ENCODE peak calls at places on chromosomes 2 and 18, in five cellular contexts. N is activated T-cell treated with anti-CD3 and anti-CD28 coated beads for 4 hours; I is stimulated activated naive CD8-positive, alpha-beta T cell treated with anti-CD3 and anti-CD28 coated beads, Interleukin-15, Interleukin-2, amounts not matched to agents 100 U/mL and 50 U/mL, for 24 hours; V is CD4-positive, alpha-beta T cell; W is A549. Z is an unnamed sample.

GRCh38 chr2:229270551-229271410 is at the start of gene PID1:
- DNase-seq in W (peak), V (no peak), I (no peak), N (no peak), Z (no peak)

GRCh38 chr2:230234845-230235244 is 9.3 kb downstream of the SP140 start:
- DNase-seq in N (no peak), V (no peak), W (no peak), I (no peak), Z (no peak)

GRCh38 chr2:130810490-130810889 is 26.2 kb upstream of the ARHGEF4 start:
- DNase-seq in I (no peak), W (no peak), N (no peak), V (no peak), Z (no peak)

GRCh38 chr2:233820766-233821105 is 33.6 kb downstream of the HJURP start:
- DNase-seq in W (no peak), V (no peak), N (no peak), I (no peak), Z (no peak)

GRCh38 chr2:101388232-101388631 is 929 bp upstream of the CREG2 start:
- DNase-seq in V (no peak), N (no peak), W (peak), I (no peak), Z (no peak)

GRCh38 chr18:58241877-58242276 is 197.9 kb downstream of the NEDD4L start:
- DNase-seq in W (no peak), I (no peak), V (no peak), N (no peak), Z (no peak)

GRCh38 chr2:159071190-159071915 is 102.9 kb downstream of the TANC1 start:
- DNase-seq in I (no peak), N (no peak), W (no peak), V (no peak), Z (no peak)

GRCh38 chr2:167104691-167105090 is 216.4 kb downstream of the XIRP2 start:
- DNase-seq in V (no peak), N (no peak), W (no peak), I (no peak), Z (no peak)

GRCh38 chr2:123993728-123994323 is 31.3 kb upstream of the CNTNAP5 start:
- DNase-seq in V (no peak), W (peak), I (peak), N (no peak), Z (peak)

GRCh38 chr2:29079887-29080286 is 5.6 kb upstream of the PCARE start:
- DNase-seq in W (no peak), V (no peak), I (no peak), N (no peak), Z (no peak)

GRCh38 chr2:71045841-71046495 is 22.5 kb upstream of the NAGK start:
- DNase-seq in I (no peak), W (no peak), N (no peak), V (no peak), Z (no peak)

GRCh38 chr18:54956506-54956905 is 2.8 kb downstream of the CCDC68 start:
- DNase-seq in W (no peak), V (no peak), I (no peak), N (no peak), Z (no peak)

GRCh38 chr2:206993512-206993911 is 54.2 kb downstream of the CPO start:
- DNase-seq in W (no peak), I (no peak), N (no peak), V (no peak), Z (no peak)

GRCh38 chr2:32652555-32653209 is 24.8 kb downstream of the TTC27 start:
- DNase-seq in W (no peak), N (no peak), I (no peak), V (no peak), Z (no peak)

GRCh38 chr2:239250216-239251071 is 150.4 kb downstream of the HDAC4 start:
- DNase-seq in I (no peak), W (no peak), V (no peak), N (no peak), Z (no peak)

GRCh38 chr2:230106771-230107170 is 38.0 kb upstream of the SLC16A14 start:
- DNase-seq in I (no peak), W (no peak), N (no peak), V (no peak), Z (no peak)

GRCh38 chr2:30502310-30502709 is 55.3 kb downstream of the LCLAT1 start:
- DNase-seq in I (no peak), W (no peak), N (no peak), V (no peak), Z (no peak)

GRCh38 chr2:240990266-240990529 is 8.2 kb upstream of the SNED1 start:
- DNase-seq in W (no peak), N (no peak), I (no peak), V (no peak), Z (no peak)

GRCh38 chr2:164840930-164841718 is 499 bp downstream of the COBLL1 start:
- DNase-seq in I (peak), V (no peak), W (peak), N (no peak), Z (peak)

GRCh38 chr2:119430023-119430498 is 1.6 kb upstream of the TMEM37 start:
- DNase-seq in V (no peak), W (no peak), I (no peak), N (no peak), Z (no peak)

GRCh38 chr2:53490659-53491058 is 276.9 kb upstream of the CHAC2 start:
- DNase-seq in V (no peak), I (no peak), W (peak), N (no peak), Z (no peak)

GRCh38 chr2:23788100-23788499 is 138.8 kb downstream of the ATAD2B start:
- DNase-seq in W (no peak), V (no peak), I (no peak), N (no peak), Z (peak)

GRCh38 chr2:181106789-181107418 is 126.5 kb downstream of the UBE2E3 start:
- DNase-seq in N (no peak), I (no peak), W (peak), V (no peak), Z (peak)

GRCh38 chr2:204250692-204251091 is 294.6 kb upstream of the PARD3B start:
- DNase-seq in W (no peak), N (no peak), I (no peak), V (no peak), Z (no peak)

GRCh38 chr2:33022989-33023731 is 76.4 kb downstream of the LTBP1 start:
- DNase-seq in I (no peak), N (no peak), V (no peak), W (peak), Z (no peak)

GRCh38 chr2:81194581-81194980 is 890.0 kb upstream of the LRRTM1 start:
- DNase-seq in W (no peak), V (no peak), N (no peak), I (no peak), Z (no peak)

GRCh38 chr2:191899442-191899841 is 52.6 kb upstream of the CAVIN2 start:
- DNase-seq in W (peak), N (no peak), V (no peak), I (no peak), Z (no peak)

GRCh38 chr2:170022692-170023091 is 155.3 kb upstream of the MYO3B start:
- DNase-seq in V (no peak), N (no peak), I (no peak), W (peak), Z (no peak)

GRCh38 chr2:9249036-9249800 is 42.6 kb downstream of the ASAP2 start:
- DNase-seq in V (no peak), W (peak), I (no peak), N (no peak), Z (no peak)

GRCh38 chr2:46091961-46092667 is 205.1 kb upstream of the EPAS1 start:
- DNase-seq in I (no peak), N (no peak), V (no peak), W (no peak), Z (no peak)

GRCh38 chr2:28394331-28394877 is 1.7 kb downstream of the FOSL2 start:
- DNase-seq in V (no peak), I (no peak), N (no peak), W (peak), Z (no peak)

GRCh38 chr2:100721693-100722092 is 98.2 kb upstream of the NPAS2 start:
- DNase-seq in W (no peak), N (no peak), I (no peak), V (no peak), Z (no peak)

GRCh38 chr2:104431701-104432121 is 422.2 kb upstream of the POU3F3 start:
- DNase-seq in V (no peak), N (no peak), I (no peak), W (no peak), Z (no peak)

GRCh38 chr18:54359233-54359632 is 1.5 kb downstream of the C18orf54 start:
- DNase-seq in W (no peak), V (no peak), I (no peak), N (no peak), Z (no peak)

Z was measured in GM19239.